ENCODE peak calls at places on chromosome 16, in ten cellular contexts. S is neural crest cell, G is nephron progenitor cell, O is IMR-90, R is tibial nerve, M is fibroblast of villous mesenchyme, C is WTC11, Y is cardiac muscle cell, B is uterus, I is cardiac fibroblast. P is an unnamed sample.

GRCh38 chr16:53626816-53627215 is 76.8 kb downstream of the RPGRIP1L start:
- DNase-seq in S (no peak), G (no peak), O (no peak), R (no peak), M (no peak), C (no peak), Y (no peak), B (no peak), I (no peak), P (no peak)

GRCh38 chr16:89863741-89864391 is 9.5 kb upstream of the TCF25 start:
- DNase-seq in S (no peak), G (no peak), O (peak), R (no peak), M (peak), C (no peak), Y (peak), B (no peak), I (peak), P (no peak)

GRCh38 chr16:4847774-4848587 is 700 bp downstream of the UBN1 start:
- DNase-seq in S (peak), G (peak), O (peak), R (no peak), M (peak), C (peak), Y (peak), B (peak), I (peak), P (peak)

GRCh38 chr16:54546481-54546880 is 259.9 kb upstream of the IRX3 start:
- DNase-seq in S (no peak), G (no peak), O (no peak), R (no peak), M (no peak), C (no peak), Y (no peak), B (no peak), I (peak), P (no peak)

GRCh38 chr16:48217708-48218107 is 26.4 kb upstream of the LONP2 start:
- DNase-seq in S (no peak), G (no peak), O (no peak), R (no peak), M (no peak), C (no peak), Y (peak), B (no peak), I (peak), P (no peak)

GRCh38 chr16:87212026-87212425 is 105.2 kb downstream of the C16orf95 start:
- DNase-seq in S (no peak), G (no peak), O (peak), R (peak), M (no peak), C (no peak), Y (no peak), B (no peak), I (peak), P (no peak)

GRCh38 chr16:57761957-57762356 is 26.4 kb downstream of the KATNB1 start:
- DNase-seq in S (no peak), G (no peak), O (no peak), R (no peak), M (no peak), C (no peak), Y (no peak), B (no peak), I (no peak), P (no peak)

GRCh38 chr16:49023095-49023494 is 258.5 kb downstream of the CBLN1 start:
- DNase-seq in S (no peak), G (no peak), O (peak), R (no peak), M (no peak), C (no peak), Y (no peak), B (no peak), I (peak), P (no peak)

GRCh38 chr16:70717065-70717464 is 31.2 kb upstream of the MTSS2 start:
- DNase-seq in S (no peak), G (no peak), O (no peak), R (no peak), M (no peak), C (no peak), Y (no peak), B (no peak), I (no peak), P (no peak)

GRCh38 chr16:35463358-35463757 is 2003.9 kb downstream of the TP53TG3F start:
- DNase-seq in S (no peak), G (no peak), O (no peak), R (no peak), M (no peak), C (no peak), Y (no peak), B (no peak), I (no peak), P (no peak)

GRCh38 chr16:49701867-49702494 is 153.9 kb downstream of the ZNF423 start:
- DNase-seq in S (peak), G (peak), O (no peak), R (peak), M (no peak), C (peak), Y (peak), B (peak), I (peak), P (no peak)

GRCh38 chr16:70736454-70737376 is 50.9 kb upstream of the MTSS2 start:
- DNase-seq in S (no peak), G (no peak), O (peak), R (no peak), M (no peak), C (no peak), Y (no peak), B (no peak), I (no peak), P (no peak)

GRCh38 chr16:19242186-19242585 is 43.3 kb upstream of the CLEC19A start:
- DNase-seq in S (no peak), G (no peak), O (no peak), R (no peak), M (no peak), C (no peak), Y (no peak), B (no peak), I (no peak), P (no peak)

GRCh38 chr16:54921229-54921824 is 9.3 kb upstream of the IRX5 start:
- DNase-seq in S (no peak), G (no peak), O (no peak), R (no peak), M (no peak), C (no peak), Y (peak), B (no peak), I (no peak), P (no peak)

GRCh38 chr16:22091721-22092120 is 620 bp upstream of the VWA3A start:
- DNase-seq in S (no peak), G (no peak), O (no peak), R (no peak), M (no peak), C (no peak), Y (no peak), B (no peak), I (no peak), P (no peak)

GRCh38 chr16:70481929-70482536 is 27.6 kb downstream of the FCSK start:
- DNase-seq in S (no peak), G (no peak), O (peak), R (no peak), M (no peak), C (no peak), Y (no peak), B (no peak), I (no peak), P (no peak)

GRCh38 chr16:27698746-27699145 is 148.8 kb downstream of the KATNIP start:
- DNase-seq in S (no peak), G (no peak), O (no peak), R (no peak), M (no peak), C (no peak), Y (no peak), B (no peak), I (no peak), P (no peak)

GRCh38 chr16:87320510-87321227 is 3.5 kb upstream of the C16orf95 start:
- DNase-seq in S (no peak), G (no peak), O (no peak), R (no peak), M (no peak), C (no peak), Y (no peak), B (no peak), I (no peak), P (no peak)

GRCh38 chr16:69089091-69089912 is 16.2 kb upstream of the HAS3 start:
- DNase-seq in S (no peak), G (no peak), O (peak), R (no peak), M (no peak), C (peak), Y (no peak), B (no peak), I (no peak), P (no peak)

GRCh38 chr16:65121870-65122723 is at the start of gene CDH11:
- DNase-seq in S (peak), G (peak), O (peak), R (peak), M (peak), C (peak), Y (peak), B (peak), I (peak), P (peak)

GRCh38 chr16:52680993-52681392 is 134.1 kb upstream of the TOX3 start:
- DNase-seq in S (no peak), G (no peak), O (no peak), R (no peak), M (no peak), C (no peak), Y (no peak), B (no peak), I (no peak), P (no peak)

GRCh38 chr16:23650674-23651073 is 9.4 kb downstream of the DCTN5 start:
- DNase-seq in S (no peak), G (no peak), O (peak), R (no peak), M (no peak), C (no peak), Y (no peak), B (no peak), I (no peak), P (no peak)

GRCh38 chr16:24990803-24991202 is 24.4 kb downstream of the ARHGAP17 start:
- DNase-seq in S (no peak), G (no peak), O (no peak), R (no peak), M (no peak), C (no peak), Y (no peak), B (no peak), I (no peak), P (no peak)

GRCh38 chr16:11914759-11915643 is 755 bp downstream of the GSPT1 start:
- DNase-seq in S (peak), G (peak), O (peak), R (no peak), M (peak), C (peak), Y (peak), B (no peak), I (peak), P (peak)

DNA sequence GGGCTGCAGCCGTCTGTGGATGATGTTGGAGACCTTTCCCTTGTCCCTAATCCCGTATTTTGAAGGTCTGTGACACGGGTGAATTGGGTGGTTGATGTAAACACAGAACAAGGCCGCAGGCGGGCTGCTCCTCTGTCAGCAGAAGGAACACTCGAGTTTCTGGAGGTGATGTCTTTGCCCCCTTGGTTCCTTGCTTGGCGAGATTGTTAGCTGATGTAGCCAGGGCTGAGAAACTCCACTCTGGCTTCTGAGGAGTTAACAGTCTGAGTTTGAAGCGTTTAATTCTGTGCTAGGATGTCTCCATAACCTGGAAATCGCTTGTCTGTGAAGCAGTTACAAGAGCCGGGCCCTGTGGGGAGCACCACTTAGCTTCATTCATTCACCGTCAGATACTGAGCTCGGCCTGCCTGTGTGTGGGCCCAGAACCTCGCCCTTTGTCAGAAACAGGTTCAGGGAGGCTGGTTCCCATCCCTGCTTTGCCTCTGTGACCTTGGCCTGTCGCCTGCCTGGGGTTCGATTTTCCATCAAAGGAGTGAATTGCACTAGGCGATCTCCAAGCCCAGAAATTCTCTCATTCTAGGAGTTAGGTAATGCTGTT is 1.3 kb downstream of the MAPK8IP3 start:
- DNase-seq in S (no peak), G (peak), O (peak), R (no peak), M (peak), C (peak), Y (peak), B (no peak), I (peak), P (no peak)
- TF ChIP-seq CTCF in S (no peak), G (no peak), O (no peak), R (no peak), M (no peak), C (no peak), Y (no peak), B (no peak), I (no peak), P (no peak)

DNA sequence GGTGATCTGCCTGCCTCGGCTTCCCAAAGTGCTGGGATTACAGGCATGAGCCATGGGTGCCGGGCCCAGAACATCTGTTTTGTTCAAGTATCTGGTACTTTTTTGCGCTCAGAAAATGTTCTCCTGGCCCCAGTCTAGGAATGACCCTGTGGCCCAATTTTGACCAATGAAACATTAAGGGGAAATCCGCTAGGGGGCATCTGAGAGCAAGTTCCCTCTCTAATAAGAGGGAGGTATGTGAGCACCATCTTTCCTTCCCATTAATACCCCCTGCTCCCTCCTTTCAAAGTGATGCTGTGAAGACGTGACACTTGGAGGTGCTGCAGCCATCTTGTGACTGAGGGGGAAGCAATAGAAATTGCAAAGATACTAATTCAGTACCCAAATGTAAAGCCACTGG is 16.5 kb upstream of the CLEC3A start:
- DNase-seq in S (peak), G (no peak), O (no peak), R (no peak), M (no peak), C (peak), Y (no peak), B (no peak), I (no peak), P (peak)
- TF ChIP-seq CTCF in S (peak), G (no peak), O (peak), R (no peak), M (peak), C (peak), Y (no peak), B (no peak), I (no peak), P (peak)

GRCh38 chr16:66899310-66899944 is 19.1 kb downstream of the PDP2 start:
- DNase-seq in S (no peak), G (no peak), O (peak), R (no peak), M (peak), C (no peak), Y (peak), B (no peak), I (peak), P (no peak)
- TF ChIP-seq CTCF in S (no peak), G (no peak), O (no peak), R (no peak), M (no peak), C (no peak), Y (no peak), B (no peak), I (no peak), P (no peak)

DNA sequence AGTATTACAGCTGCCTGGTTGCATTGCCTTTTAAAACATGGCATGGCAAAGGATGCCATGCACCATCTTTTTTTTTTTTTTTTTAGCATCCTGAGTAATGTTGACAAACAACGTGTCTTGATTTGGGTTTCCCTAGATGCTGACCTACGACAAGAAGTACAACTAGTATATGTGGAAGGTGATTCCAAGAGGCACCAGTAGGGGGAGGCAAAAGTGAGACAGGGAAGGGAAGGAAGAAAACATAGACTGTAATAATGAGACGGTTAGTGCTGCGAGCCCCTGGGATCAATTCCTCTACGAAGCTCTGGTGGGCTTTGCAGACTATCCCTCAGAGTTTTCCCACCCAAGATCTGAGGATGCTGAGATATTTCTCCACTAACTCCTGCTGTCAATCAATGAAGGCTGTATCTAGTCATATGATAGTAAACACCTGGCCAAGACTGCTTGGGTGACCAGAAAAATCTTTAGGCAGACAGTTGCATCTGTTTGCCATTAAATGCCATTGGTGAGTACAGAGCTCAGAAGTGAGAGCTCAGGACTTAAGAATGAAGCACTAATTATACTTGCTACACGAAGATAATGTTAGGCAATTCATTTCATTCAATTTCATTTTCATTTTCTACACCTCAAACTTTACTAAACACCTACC is 458.6 kb upstream of the GOT2 start:
- DNase-seq in S (peak), G (peak), O (peak), R (no peak), M (no peak), C (peak), Y (no peak), B (no peak), I (no peak), P (peak)
- TF ChIP-seq CTCF in S (peak), G (peak), O (peak), R (no peak), M (no peak), C (peak), Y (peak), B (no peak), I (peak), P (peak)

GRCh38 chr16:51376080-51376479 is 225.0 kb upstream of the SALL1 start:
- DNase-seq in S (no peak), G (no peak), O (no peak), R (no peak), M (no peak), C (no peak), Y (no peak), B (no peak), I (no peak), P (no peak)
- TF ChIP-seq CTCF in S (peak), G (no peak), O (no peak), R (no peak), M (no peak), C (peak), Y (no peak), B (no peak), I (peak), P (no peak)

GRCh38 chr16:85823328-85823920 is 23.9 kb downstream of the COX4I1 start:
- DNase-seq in S (no peak), G (no peak), O (no peak), R (no peak), M (no peak), C (no peak), Y (no peak), B (no peak), I (no peak), P (no peak)

GRCh38 chr16:85828166-85828565 is 28.7 kb downstream of the COX4I1 start:
- DNase-seq in S (no peak), G (no peak), O (no peak), R (no peak), M (no peak), C (no peak), Y (no peak), B (no peak), I (no peak), P (no peak)

GRCh38 chr16:85826686-85827247 is 27.3 kb downstream of the COX4I1 start:
- DNase-seq in S (no peak), G (no peak), O (no peak), R (no peak), M (no peak), C (no peak), Y (no peak), B (no peak), I (no peak), P (no peak)

GRCh38 chr16:85824161-85825135 is 25.0 kb downstream of the COX4I1 start:
- DNase-seq in S (no peak), G (no peak), O (no peak), R (no peak), M (no peak), C (no peak), Y (no peak), B (no peak), I (no peak), P (no peak)

DNA sequence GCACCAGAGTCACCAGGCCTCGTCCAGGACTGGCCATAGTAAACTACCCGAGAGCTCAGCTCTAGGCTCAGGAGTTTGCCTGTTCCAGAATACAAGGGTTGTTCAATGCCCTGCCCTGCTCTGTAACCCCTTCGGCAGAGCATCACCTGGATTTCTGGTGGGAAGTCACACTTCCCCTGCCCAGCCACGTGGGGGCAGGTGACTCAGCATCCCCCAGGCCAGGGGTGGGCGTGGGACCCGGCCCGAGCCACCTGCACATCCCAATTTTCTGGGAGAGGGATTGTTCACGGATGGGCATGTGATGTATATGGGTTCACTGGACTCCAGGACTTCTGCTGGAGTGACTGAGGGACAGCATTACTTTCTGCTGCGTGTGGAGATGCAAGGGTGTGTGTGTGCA is 25.8 kb downstream of the COX4I1 start:
- DNase-seq in S (no peak), G (no peak), O (no peak), R (no peak), M (no peak), C (peak), Y (no peak), B (no peak), I (no peak), P (no peak)
- TF ChIP-seq CTCF in S (no peak), G (no peak), O (no peak), R (no peak), M (no peak), C (no peak), Y (no peak), B (no peak), I (no peak), P (peak)

DNA sequence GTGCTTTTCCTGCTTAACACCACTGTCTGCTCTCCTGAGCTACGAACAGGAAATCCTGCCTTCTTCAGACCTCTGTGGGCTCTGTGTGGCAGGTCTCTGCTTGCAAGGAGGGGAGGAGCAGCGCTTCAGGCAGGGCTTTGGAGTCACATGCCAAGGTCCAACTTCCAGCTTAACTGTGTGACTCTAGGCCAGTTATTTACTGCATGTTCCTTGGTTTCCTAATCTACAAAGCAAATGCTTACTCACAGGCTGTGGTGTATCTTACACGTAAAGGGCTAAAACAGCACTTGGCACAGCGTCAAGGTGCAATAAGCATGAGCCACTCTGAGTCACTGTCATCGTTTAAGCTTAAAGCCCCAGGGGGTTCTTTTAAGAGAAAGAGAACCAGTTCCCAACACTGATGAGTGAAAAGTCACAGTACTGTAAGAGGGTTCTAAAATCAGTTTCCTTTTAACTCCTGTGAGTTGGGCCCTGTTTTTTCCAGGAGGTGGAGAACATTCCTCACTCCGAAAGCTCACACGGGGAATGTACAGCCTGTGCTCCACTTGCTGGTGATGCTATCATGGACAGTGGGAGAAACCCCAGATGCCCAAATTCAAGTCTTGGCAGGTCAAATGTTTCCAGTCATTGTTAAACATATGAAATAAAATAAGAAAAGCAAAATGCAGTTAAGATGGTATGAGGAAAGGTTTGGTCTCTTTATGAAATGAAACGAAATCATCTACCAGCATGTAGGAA is 54.1 kb upstream of the BCAR1 start:
- DNase-seq in S (no peak), G (no peak), O (peak), R (no peak), M (peak), C (no peak), Y (peak), B (peak), I (peak), P (peak)
- TF ChIP-seq CTCF in S (no peak), G (no peak), O (no peak), R (no peak), M (no peak), C (no peak), Y (no peak), B (no peak), I (no peak), P (no peak)